ENCODE peak calls at places on chromosome 15, in five cellular contexts. Z is IMR-90, N is H1, Q is SK-N-SH, D is GM12878. X is an unnamed sample.

GRCh38 chr15:23857028-23857641 is 170.0 kb upstream of the NDN start:
- DNase-seq in D (no peak), Z (peak; percentile 22), Q (peak; percentile 30), N (peak; percentile 71), X (peak; percentile 43)

GRCh38 chr15:63677778-63678177 is 80.6 kb downstream of the FBXL22 start:
- DNase-seq in Q (no peak), D (no peak), Z (no peak), N (no peak), X (peak; percentile 27)

GRCh38 chr15:65583701-65584100 is 27.2 kb downstream of the INTS14 start:
- DNase-seq in D (peak; percentile 28), N (no peak), Q (peak; percentile 10), Z (peak; percentile 41), X (no peak)

GRCh38 chr15:90949979-90950675 is 4.6 kb upstream of the RCCD1 start:
- DNase-seq in D (no peak), N (no peak), Z (no peak), Q (no peak), X (no peak)

GRCh38 chr15:65869954-65870871 is 922 bp downstream of the RAB11A start:
- DNase-seq in Z (peak; percentile 31), Q (peak; percentile 59), D (no peak), N (no peak), X (peak; percentile 65)

GRCh38 chr15:42650208-42651066 is 75.0 kb downstream of the STARD9 start:
- DNase-seq in Z (peak; percentile 88), Q (peak; percentile 55), N (peak; percentile 71), D (peak; percentile 64), X (peak; percentile 67)

GRCh38 chr15:40930430-40931299 is 1.5 kb downstream of the DLL4 start:
- DNase-seq in Z (peak; percentile 51), Q (peak; percentile 86), N (peak; percentile 92), D (no peak), X (no peak)

GRCh38 chr15:81053621-81054020 is 52.9 kb downstream of the TLNRD1 start:
- DNase-seq in D (no peak), N (no peak), Z (no peak), Q (no peak), X (no peak)

GRCh38 chr15:84604804-84605203 is 4.0 kb downstream of the ZSCAN2 start:
- DNase-seq in N (no peak), Q (no peak), D (no peak), Z (peak; percentile 5), X (no peak)

GRCh38 chr15:74040115-74040850 is 42.1 kb downstream of the GOLGA6A start:
- DNase-seq in Q (no peak), N (no peak), Z (peak; percentile 98), D (no peak), X (no peak)

GRCh38 chr15:65392368-65392767 is 14.6 kb upstream of the IGDCC3 start:
- DNase-seq in N (no peak), Z (no peak), Q (no peak), D (no peak), X (no peak)

GRCh38 chr15:26521142-26521541 is 251.7 kb downstream of the GABRB3 start:
- DNase-seq in Z (no peak), Q (no peak), D (no peak), N (no peak), X (no peak)

GRCh38 chr15:48861813-48862431 is 16.0 kb upstream of the EID1 start:
- DNase-seq in Q (peak; percentile 58), N (no peak), D (no peak), Z (peak; percentile 82), X (peak; percentile 10)

GRCh38 chr15:51348688-51349087 is 7.2 kb downstream of the GLDN start:
- DNase-seq in Q (no peak), N (no peak), Z (no peak), D (peak; percentile 84), X (no peak)

GRCh38 chr15:90101969-90102890 is at the start of gene IDH2:
- DNase-seq in N (peak; percentile 88), Z (peak; percentile 79), Q (peak; percentile 98), D (no peak), X (peak; percentile 78)

GRCh38 chr15:35427091-35427490 is 118.9 kb downstream of the DPH6 start:
- DNase-seq in Q (no peak), N (no peak), Z (peak; percentile 77), D (no peak), X (no peak)

GRCh38 chr15:70376929-70377691 is 279.4 kb upstream of the TLE3 start:
- DNase-seq in D (no peak), Z (peak; percentile 2), N (peak; percentile 57), Q (peak; percentile 76), X (no peak)

GRCh38 chr15:73624530-73624929 is 8.7 kb downstream of the NPTN start:
- DNase-seq in Z (peak; percentile 72), N (no peak), D (no peak), Q (no peak), X (no peak)

GRCh38 chr15:64344651-64345262 is 11.2 kb downstream of the CSNK1G1 start:
- DNase-seq in Z (peak; percentile 26), N (no peak), Q (no peak), D (no peak), X (no peak)

GRCh38 chr15:62254137-62254934 is 89.3 kb upstream of the C2CD4B start:
- DNase-seq in D (no peak), N (peak; percentile 92), Z (peak; percentile 43), Q (peak; percentile 76), X (peak; percentile 64)

GRCh38 chr15:76994496-76994895 is 430 bp upstream of the PSTPIP1 start:
- DNase-seq in D (no peak), Q (no peak), Z (no peak), N (no peak), X (no peak)

GRCh38 chr15:85543741-85544155 is 163.3 kb downstream of the AKAP13 start:
- DNase-seq in Q (no peak), D (no peak), Z (no peak), N (peak; percentile 54), X (no peak)

GRCh38 chr15:54519577-54519976 is 541.3 kb downstream of the UNC13C start:
- DNase-seq in Q (no peak), Z (no peak), N (no peak), D (peak; percentile 52), X (no peak)
- TF ChIP-seq RAD21 in Q (no peak), Z (no peak), N (no peak), D (no peak), X (no peak)

GRCh38 chr15:69314174-69314573 is 15.5 kb downstream of the PAQR5 start:
- DNase-seq in Z (no peak), N (no peak), D (no peak), Q (no peak), X (no peak)
- TF ChIP-seq RAD21 in Z (no peak), N (no peak), D (no peak), Q (no peak), X (no peak)

DNA sequence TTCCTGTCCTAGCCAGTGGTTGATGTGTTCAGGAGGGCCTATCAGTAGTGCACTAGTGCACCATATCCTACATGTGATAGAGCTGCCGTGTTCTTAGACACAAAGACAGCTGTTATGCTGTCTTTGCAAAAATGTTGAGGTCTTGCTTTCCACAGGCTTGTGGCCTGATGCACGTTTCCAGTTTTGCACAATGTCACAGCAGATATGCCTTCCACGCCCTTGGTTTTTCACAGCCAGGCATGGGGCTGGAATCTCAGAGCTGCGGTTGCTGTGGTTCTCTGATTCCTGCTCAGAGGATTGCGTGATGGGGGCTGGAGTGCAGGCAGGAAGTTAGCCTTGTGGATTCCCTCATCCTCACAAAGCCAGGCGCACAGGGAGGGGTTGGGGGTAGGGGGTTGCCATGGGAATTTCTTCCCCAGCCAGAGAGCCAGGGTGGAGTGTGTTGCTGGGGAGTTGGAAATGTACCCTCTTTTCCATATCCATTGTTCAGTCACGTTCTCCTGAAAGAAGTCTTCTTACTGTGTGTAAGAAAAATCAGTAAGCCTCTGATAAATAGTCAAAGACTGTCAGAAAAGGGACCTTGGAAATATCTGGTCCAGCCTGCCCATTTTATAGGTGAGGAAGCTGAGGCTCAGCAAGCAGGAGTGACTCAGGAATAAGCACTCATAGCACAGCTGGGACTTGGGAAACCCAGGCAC is 79.4 kb downstream of the SMAD3 start:
- DNase-seq in Q (no peak), N (no peak), Z (peak; percentile 96), D (no peak), X (no peak)
- TF ChIP-seq RAD21 in Q (no peak), N (no peak), Z (no peak), D (no peak), X (no peak)

DNA sequence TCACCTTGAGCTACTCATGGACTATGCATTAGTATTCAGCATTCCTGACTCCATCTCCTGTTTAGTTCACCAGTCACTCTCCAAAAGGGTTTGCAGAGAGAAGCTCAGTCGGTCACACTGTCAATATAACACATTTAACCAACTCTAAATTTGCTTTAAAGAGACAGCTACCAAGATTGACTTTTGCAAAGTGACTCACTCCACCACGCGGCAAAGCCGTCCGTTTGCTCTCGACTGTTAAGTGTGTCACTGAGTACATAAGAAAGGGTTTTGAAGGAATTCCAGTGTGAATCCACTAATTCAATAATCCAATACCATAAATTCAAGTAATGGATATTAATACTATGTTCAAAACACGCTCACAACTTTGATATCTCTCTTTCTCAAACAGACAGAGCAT is 1006.7 kb upstream of the NR2F2 start:
- DNase-seq in D (no peak), N (no peak), Z (no peak), Q (no peak), X (no peak)
- TF ChIP-seq RAD21 in D (no peak), N (no peak), Z (no peak), Q (no peak), X (no peak)

GRCh38 chr15:78130466-78131294 is 565 bp downstream of the CIB2 start:
- DNase-seq in Q (peak; percentile 47), Z (no peak), N (peak; percentile 56), D (no peak), X (peak; percentile 25)
- TF ChIP-seq RAD21 in Q (no peak), Z (no peak), N (no peak), D (no peak), X (no peak)

DNA sequence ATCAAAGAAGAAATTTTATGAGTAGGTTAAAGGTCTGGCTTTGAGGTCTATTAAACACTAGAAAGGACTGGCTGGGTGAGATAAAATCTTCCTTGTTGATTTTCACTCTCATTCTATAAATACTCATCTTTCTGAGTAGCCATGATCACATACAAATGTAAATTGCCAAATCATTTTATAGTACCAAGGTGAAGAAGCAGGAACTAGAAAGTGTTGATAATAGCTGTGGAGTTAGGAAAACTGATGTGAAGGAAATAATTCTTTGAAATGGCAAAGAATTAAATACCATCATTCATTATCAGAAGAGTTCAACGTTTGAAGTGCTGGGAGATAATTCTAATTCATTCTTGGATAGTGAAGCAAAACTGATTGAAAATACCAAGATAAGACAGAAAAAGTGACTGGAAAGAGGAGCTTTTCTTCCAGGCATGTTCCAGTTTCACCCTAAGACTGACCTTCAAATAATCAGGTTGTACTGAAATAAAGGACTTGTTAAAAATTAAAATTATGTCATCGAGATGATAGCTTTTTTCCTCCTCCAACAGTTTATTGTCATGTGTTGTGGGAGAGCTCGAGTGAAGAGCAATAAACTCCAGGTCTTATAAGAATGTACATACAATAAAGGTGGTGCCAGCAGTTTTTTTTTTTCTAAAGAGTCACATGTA is 17.4 kb downstream of the THBS1 start:
- DNase-seq in D (no peak), N (no peak), Z (peak; percentile 80), Q (no peak), X (no peak)
- TF ChIP-seq RAD21 in D (no peak), N (no peak), Z (no peak), Q (no peak), X (no peak)

GRCh38 chr15:82081904-82082810 is 36.3 kb upstream of the MEX3B start:
- DNase-seq in D (no peak), N (peak; percentile 67), Q (peak; percentile 43), Z (peak; percentile 93), X (peak; percentile 28)
- TF ChIP-seq RAD21 in D (no peak), N (peak; percentile 80), Q (peak; percentile 61), Z (peak; percentile 47), X (no peak)